ENCODE peak calls at places on chromosomes 6 and 20, in five cellular contexts. K is HepG2, G is SK-N-SH, S is K562, T is GM12878. D is an unnamed sample.

GRCh38 chr6:35494161-35494563 is 2.7 kb downstream of the TEAD3 start:
- DNase-seq in S (no peak), G (peak; percentile 34), K (no peak), T (no peak), D (no peak)

GRCh38 chr6:27894839-27895762 is 17.1 kb downstream of the OR2B2 start:
- DNase-seq in K (peak; percentile 85), G (peak; percentile 64), T (peak; percentile 66), S (peak; percentile 75), D (peak; percentile 65)

GRCh38 chr6:13249817-13250216 is 78.5 kb downstream of the TBC1D7 start:
- DNase-seq in S (no peak), K (no peak), T (no peak), G (no peak), D (no peak)

GRCh38 chr20:6892729-6893128 is 125.2 kb downstream of the BMP2 start:
- DNase-seq in K (no peak), S (no peak), T (no peak), G (no peak), D (no peak)

GRCh38 chr6:53347921-53348435 is 772 bp downstream of the ELOVL5 start:
- DNase-seq in G (peak; percentile 87), T (no peak), K (peak; percentile 54), S (peak; percentile 68), D (peak; percentile 60)

GRCh38 chr6:28634758-28635546 is 109.3 kb downstream of the GPX5 start:
- DNase-seq in T (no peak), S (no peak), K (peak; percentile 50), G (peak; percentile 80), D (peak; percentile 61)

GRCh38 chr6:38436726-38437465 is 202.8 kb downstream of the BTBD9 start:
- DNase-seq in G (peak; percentile 60), S (no peak), T (no peak), K (no peak), D (no peak)

GRCh38 chr20:13101276-13101675 is 92.5 kb downstream of the SPTLC3 start:
- DNase-seq in G (no peak), T (no peak), K (no peak), S (no peak), D (no peak)

GRCh38 chr6:116073765-116074450 is 13.2 kb upstream of the FRK start:
- DNase-seq in G (no peak), S (no peak), T (no peak), K (peak; percentile 75), D (no peak)

GRCh38 chr20:56580226-56580625 is 47.2 kb downstream of the FAM209B start:
- DNase-seq in G (no peak), T (no peak), K (no peak), S (no peak), D (no peak)

GRCh38 chr6:169145476-169145875 is 108.2 kb downstream of the THBS2 start:
- DNase-seq in K (no peak), G (no peak), S (peak; percentile 1), T (no peak), D (no peak)

DNA sequence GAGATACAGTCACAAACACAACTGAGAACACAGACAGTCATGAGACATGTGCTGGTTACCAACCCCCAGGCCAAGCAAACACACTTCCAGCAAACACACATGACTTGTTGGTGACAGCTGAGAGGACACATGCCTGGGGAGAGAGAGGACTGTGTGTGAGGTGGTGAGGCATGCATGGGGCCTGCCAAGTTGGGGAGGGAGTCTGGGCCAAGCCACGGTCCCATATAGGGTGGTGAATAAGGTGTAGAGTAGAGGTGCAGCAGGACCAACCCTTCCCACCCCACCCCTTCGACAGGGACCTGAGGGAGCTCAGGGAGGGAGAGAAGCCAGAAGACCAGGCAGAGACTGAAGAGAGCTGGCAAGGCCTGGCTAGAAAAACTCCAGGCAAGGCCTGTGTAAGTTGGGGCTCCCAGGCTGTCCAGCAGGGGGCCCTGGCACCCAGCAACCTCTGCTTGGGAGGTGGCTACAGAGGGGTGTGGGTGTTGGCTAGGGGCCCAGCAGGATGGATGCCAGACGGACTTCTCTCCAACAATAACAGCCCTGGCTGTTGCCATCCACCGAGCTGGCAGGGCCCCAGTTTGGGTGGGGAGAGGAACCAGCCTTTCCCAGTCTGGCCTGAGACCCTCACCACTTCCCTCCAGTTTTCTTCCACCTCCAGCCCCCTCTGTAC is 2.0 kb upstream of the SLC29A1 start:
- DNase-seq in T (no peak), K (peak; percentile 85), G (peak; percentile 90), S (peak; percentile 85), D (peak; percentile 37)
- TF ChIP-seq FOXM1 in T (no peak), K (no peak), G (no peak), S (no peak), D (no peak)

DNA sequence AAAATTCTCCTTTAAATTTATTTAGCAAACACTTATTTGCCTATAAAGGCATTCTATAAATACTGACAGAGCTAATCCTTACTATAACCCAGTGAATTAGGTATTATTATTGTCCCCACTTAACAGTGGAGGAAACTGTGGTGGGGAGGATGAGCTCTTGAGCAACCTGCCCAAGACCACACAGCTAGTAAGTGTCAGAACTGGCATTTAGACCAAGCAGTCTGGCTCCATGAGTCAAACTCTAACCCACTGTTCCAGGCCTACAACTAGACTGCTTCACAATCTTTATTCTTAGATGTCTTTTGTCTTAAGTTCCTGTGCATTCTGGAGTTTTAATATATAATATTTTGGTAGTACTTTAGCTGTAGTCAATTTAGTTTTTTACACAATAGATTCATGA is 530.8 kb downstream of the BCKDHB start:
- DNase-seq in G (no peak), K (no peak), S (no peak), T (no peak), D (no peak)
- TF ChIP-seq FOXM1 in G (no peak), K (no peak), S (no peak), T (no peak), D (no peak)

GRCh38 chr6:106537662-106538061 is 91.6 kb downstream of the RTN4IP1 start:
- DNase-seq in S (no peak), T (no peak), K (no peak), G (no peak), D (no peak)

GRCh38 chr6:106538145-106538544 is 91.2 kb downstream of the RTN4IP1 start:
- DNase-seq in S (no peak), K (no peak), G (no peak), T (no peak), D (no peak)

GRCh38 chr6:106539931-106540330 is 89.4 kb downstream of the RTN4IP1 start:
- DNase-seq in G (no peak), T (no peak), K (no peak), S (no peak), D (no peak)

GRCh38 chr6:106540432-106540831 is 88.9 kb downstream of the RTN4IP1 start:
- DNase-seq in T (no peak), K (peak; percentile 63), G (no peak), S (no peak), D (no peak)

DNA sequence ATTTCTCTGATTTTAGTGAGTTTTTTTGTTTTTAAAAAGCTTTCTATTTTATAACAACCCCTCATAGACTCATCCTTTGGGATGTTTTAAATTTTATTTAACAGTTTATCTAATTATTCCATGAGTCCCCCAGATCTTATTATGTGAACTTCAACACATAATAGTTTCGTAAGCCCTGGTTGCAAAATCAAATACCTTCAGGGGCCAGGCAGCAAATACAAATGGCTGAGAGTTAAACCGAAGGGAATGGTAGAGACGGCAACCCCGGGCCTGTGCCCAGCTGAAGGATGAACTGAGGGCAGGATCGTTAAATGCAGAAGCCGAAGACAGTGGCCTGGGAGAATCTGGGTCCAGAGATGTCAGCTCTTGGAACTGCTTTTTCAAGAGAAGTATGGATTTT is 88.4 kb downstream of the RTN4IP1 start:
- DNase-seq in G (no peak), K (peak; percentile 80), T (no peak), S (no peak), D (no peak)
- TF ChIP-seq FOXM1 in G (no peak), K (no peak), T (no peak), S (no peak), D (no peak)

GRCh38 chr20:20528896-20529295 is 161.0 kb downstream of the INSM1 start:
- DNase-seq in S (no peak), G (no peak), T (no peak), K (no peak), D (no peak)

GRCh38 chr20:20529597-20529996 is 161.7 kb downstream of the INSM1 start:
- DNase-seq in K (no peak), S (no peak), G (no peak), T (no peak), D (no peak)

GRCh38 chr20:20527661-20528060 is 159.8 kb downstream of the INSM1 start:
- DNase-seq in K (no peak), T (no peak), S (no peak), G (no peak), D (no peak)

GRCh38 chr20:20531283-20531682 is 163.4 kb downstream of the INSM1 start:
- DNase-seq in T (no peak), G (no peak), K (no peak), S (no peak), D (no peak)

DNA sequence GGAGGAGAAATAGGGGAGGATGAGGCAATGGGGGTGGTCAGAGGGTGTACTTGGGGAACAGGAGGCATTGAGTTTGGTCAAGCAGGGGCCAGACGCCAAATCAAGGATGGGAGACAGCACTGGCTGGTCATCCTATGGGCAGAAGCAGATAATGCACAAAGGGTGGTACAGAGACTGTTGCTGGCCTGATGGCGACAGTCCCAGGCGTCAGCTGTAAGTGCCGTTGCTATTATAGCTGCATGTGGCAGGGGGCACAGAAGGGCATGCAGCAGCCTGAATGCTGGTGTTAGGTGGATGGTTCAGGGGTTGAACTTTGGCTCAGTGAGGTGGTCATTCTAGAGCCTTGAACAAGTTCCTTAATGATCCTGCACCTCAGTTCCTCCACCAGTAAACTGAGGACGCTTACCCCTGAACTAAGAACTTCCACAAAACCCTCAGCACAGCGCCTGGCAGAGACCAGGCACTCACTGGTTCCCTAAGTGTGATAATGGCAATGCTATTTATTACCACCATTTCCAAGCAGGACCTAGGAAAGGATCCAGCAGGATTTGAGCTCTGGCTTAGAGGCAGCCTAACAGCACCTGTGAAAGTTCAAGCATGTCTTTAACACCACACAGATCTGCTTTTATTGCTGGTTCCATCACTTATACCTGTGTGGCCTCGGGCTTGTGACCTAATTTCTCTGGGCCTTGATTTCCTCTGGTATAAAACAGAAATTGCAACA is 162.7 kb downstream of the INSM1 start:
- DNase-seq in T (no peak), S (no peak), G (no peak), K (no peak), D (no peak)
- TF ChIP-seq FOXM1 in T (no peak), S (no peak), G (no peak), K (no peak), D (no peak)